ENCODE peak calls at places on chromosomes 12 and 14, in four cellular contexts. D, A, F and Y are unnamed samples. For H3K4me1, the result is how much of the 10 kb centered on the place peaks cover.

GRCh38 chr14:99323603-99324185 is 51.7 kb upstream of the BCL11B start:
- DNase-seq in D (no peak), A (no peak), F (no peak), Y (no peak)

GRCh38 chr14:50773632-50774541 is 57.1 kb downstream of the NIN start:
- DNase-seq in A (peak), D (no peak), F (peak), Y (peak)

GRCh38 chr14:90294872-90295271 is 36.9 kb downstream of the NRDE2 start:
- DNase-seq in A (no peak), D (no peak), F (no peak), Y (no peak)

GRCh38 chr12:78185109-78185508 is 354.4 kb downstream of the NAV3 start:
- DNase-seq in D (no peak), F (no peak), A (no peak), Y (no peak)

GRCh38 chr12:12892670-12893290 is 1.4 kb downstream of the GPRC5A start:
- DNase-seq in D (no peak), F (no peak), A (no peak), Y (peak)

GRCh38 chr12:111170559-111170958 is 198.3 kb downstream of the PHETA1 start:
- DNase-seq in F (no peak), A (no peak), D (no peak), Y (no peak)

GRCh38 chr12:12503384-12504078 is 59.1 kb downstream of the DUSP16 start:
- DNase-seq in D (no peak), F (no peak), A (no peak), Y (no peak)

GRCh38 chr14:81831128-81831815 is 297.6 kb upstream of the SEL1L start:
- DNase-seq in D (no peak), A (no peak), F (no peak), Y (no peak)

GRCh38 chr12:84964048-84964447 is 51.4 kb upstream of the SLC6A15 start:
- DNase-seq in D (no peak), A (no peak), F (no peak), Y (no peak)

GRCh38 chr12:32603858-32604257 is 75.2 kb upstream of the DNM1L start:
- DNase-seq in F (no peak), D (no peak), A (no peak), Y (no peak)

GRCh38 chr12:104462931-104463339 is 6.2 kb downstream of the CHST11 start:
- DNase-seq in A (no peak), F (no peak), D (no peak), Y (no peak)
- H3K4me1 ChIP-seq in A (under half), F (under half), D (half or more), Y (under half)

GRCh38 chr12:131728720-131729119 is 17.8 kb downstream of the SFSWAP start:
- DNase-seq in F (no peak), A (no peak), D (no peak), Y (no peak)
- H3K4me3 ChIP-seq in F (no peak), A (no peak), D (no peak), Y (no peak)

DNA sequence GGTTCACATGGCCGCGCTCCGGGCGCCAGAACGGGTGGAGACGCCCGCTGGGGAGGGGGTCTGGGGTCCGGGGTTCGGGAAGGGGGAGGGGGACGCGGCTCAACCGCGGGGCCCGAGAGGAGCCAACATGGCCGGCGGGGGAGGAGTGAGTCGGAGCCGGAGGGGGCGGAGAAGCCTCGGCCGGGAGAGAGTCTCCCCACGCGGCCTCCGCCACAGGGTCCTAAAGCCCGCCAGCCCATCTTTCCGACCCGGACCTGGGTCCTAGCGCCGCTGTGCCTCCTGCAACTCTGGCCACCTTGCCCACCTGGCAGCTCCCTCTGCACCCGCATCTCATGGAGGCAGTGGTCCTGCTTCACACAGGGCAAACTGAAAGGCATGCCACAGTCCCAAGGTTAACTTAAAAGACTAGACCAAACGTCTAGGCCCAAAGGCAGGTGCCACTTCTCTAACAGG is at the start of gene BAZ2A:
- DNase-seq in F (peak), A (peak), D (peak), Y (peak)
- H3K4me1 ChIP-seq in F (half or more), A (under half), D (half or more), Y (under half)

DNA sequence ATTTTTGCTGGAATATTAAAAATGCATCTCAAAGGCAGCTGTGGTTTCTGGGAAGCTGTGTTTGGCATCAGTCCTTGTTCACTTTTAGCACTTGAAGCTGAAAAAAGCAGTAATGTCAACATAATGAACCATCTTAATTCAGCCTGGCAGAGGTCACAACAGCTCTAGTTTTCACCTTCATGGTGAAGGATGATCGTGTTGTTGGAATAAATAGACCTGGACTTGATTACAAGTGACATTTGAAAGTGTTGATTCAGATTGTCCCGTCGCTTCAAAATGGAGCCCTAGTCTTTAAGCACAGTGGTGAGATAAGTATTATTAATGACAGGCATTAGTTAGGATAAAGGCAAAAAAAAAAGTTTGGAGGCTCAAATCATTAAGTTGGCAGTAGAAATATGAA is 53.6 kb upstream of the MMP17 start:
- DNase-seq in A (no peak), F (no peak), D (no peak), Y (no peak)
- H3K4me3 ChIP-seq in A (no peak), F (no peak), D (no peak), Y (no peak)

DNA sequence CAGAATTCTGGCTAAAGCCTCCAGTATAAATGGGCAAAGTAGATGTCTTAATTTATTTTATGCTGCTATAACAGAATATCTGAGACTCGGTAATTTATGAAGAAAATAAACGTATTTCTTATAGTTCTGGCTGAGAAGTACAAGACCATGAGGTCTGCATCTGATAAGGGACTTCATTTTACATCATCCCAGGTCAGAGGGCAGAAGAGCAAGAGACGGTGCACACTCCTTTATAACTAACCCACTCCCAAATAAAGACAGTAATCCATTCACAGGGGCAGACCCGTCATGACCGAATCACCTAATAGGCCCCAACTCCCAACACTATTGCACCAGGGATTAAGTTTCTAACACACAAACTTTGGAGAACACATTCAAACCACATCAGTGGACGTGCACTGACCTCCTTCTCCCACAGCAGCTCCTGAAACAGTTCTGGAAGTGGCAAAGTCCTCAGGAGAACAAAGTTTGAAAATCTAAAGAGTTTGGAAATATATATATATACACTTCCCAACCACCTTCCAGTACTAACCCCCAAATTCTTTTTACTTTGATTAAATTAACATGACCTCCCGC is 116.5 kb downstream of the MED13L start:
- DNase-seq in D (no peak), F (no peak), A (no peak), Y (no peak)
- H3K4me1 ChIP-seq in D (under half), F (half or more), A (under half), Y (under half)

GRCh38 chr14:100371773-100372172 is 48.6 kb downstream of the SLC25A47 start:
- DNase-seq in F (no peak), D (no peak), A (no peak), Y (no peak)
- H3K4me3 ChIP-seq in F (no peak), D (no peak), A (no peak), Y (no peak)

DNA sequence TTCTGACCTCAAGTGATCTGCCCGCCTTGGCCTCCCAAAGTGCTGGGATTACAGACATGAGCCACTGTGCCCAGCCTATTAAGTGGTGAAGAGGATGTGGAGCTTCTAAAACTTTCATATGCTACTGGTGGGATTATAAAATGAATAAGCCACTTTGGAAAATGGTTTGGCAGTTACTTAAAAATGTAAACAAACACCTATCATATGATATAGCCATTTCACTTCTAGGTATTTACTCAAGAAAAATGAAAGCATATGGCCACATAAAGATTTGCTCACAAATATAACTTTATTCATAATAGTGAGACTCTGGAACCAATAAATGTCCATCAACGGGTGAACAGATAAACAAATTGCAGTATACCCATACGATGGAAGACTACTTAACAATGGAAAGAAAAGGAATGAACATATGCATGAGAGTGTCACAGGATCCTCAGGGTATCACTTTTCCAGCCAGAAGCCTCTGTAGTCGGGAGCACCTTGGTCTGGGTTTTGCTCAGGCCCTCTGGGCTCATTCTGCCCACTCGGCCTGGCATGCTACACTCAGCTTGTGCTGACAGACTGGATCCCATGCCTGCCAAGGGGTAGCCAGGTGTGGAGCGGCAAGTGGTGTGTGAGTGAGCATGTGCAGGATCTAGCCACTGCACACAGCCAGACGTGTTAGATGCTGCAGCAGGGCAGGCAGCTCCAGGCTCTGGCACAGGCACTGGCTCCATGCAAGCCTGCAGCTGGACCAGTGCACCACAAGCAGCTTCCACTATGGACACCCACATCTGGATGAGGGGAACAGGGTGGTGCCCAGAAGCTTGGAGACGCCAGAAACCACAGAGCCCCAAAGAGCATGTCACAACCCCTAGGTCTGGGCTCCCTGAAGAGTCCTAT is 213.2 kb upstream of the DIO3 start:
- DNase-seq in A (no peak), D (no peak), F (no peak), Y (no peak)
- H3K4me1 ChIP-seq in A (under half), D (under half), F (under half), Y (under half)

GRCh38 chr14:35387209-35387608 is 17.3 kb downstream of the NFKBIA start:
- DNase-seq in A (no peak), F (no peak), D (no peak), Y (no peak)
- H3K4me3 ChIP-seq in A (no peak), F (no peak), D (no peak), Y (no peak)

DNA sequence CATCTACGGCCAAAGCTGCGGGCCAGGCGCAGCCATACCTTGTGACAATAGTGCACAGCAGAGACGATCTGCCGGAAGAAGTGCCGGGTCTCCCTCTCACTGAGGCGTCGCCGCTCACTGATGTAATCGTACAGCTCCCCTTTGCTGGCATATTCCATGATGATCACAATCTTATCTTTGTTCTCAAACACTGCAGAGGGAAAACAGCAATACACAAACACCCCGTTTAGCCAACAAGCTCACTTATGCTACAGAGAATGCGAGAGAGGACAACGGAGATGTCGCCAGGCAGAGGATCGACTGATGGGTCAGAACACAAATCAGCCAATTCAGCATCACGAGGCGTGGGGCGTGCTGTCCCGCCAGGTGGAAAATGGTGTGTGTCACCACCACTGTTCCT is 52.1 kb downstream of the NUAK1 start:
- DNase-seq in A (no peak), D (no peak), F (no peak), Y (no peak)
- H3K4me1 ChIP-seq in A (under half), D (under half), F (under half), Y (under half)